ENCODE peak calls at places on chromosomes 12 and 14, in six cellular contexts. One of them, this sample, is unnamed. For H3K4me1, the result is how much of the 10 kb centered on the place peaks cover.

GRCh38 chr12:85975716-85976115 is 101.6 kb downstream of the NTS start:
- DNase-seq in IMR-90: no peak
- DNase-seq in left ventricle myocardium inferior: no peak
- DNase-seq in stomach: no peak
- DNase-seq in GM23248: no peak
- DNase-seq in neural progenitor cell: no peak
- DNase-seq in this sample: no peak

GRCh38 chr14:21063479-21063878 is 5.9 kb downstream of the RNASE8 start:
- DNase-seq in GM23248: peak
- DNase-seq in neural progenitor cell: peak
- DNase-seq in IMR-90: peak
- DNase-seq in stomach: no peak
- DNase-seq in left ventricle myocardium inferior: no peak
- DNase-seq in this sample: no peak

GRCh38 chr12:70784042-70784668 is 136.4 kb downstream of the PTPRR start:
- DNase-seq in neural progenitor cell: no peak
- DNase-seq in IMR-90: no peak
- DNase-seq in GM23248: no peak
- DNase-seq in stomach: no peak
- DNase-seq in left ventricle myocardium inferior: no peak
- DNase-seq in this sample: no peak

GRCh38 chr14:53715390-53715730 is 241.3 kb downstream of the BMP4 start:
- DNase-seq in GM23248: peak
- DNase-seq in left ventricle myocardium inferior: no peak
- DNase-seq in IMR-90: peak
- DNase-seq in neural progenitor cell: no peak
- DNase-seq in stomach: no peak
- DNase-seq in this sample: no peak

GRCh38 chr14:85528882-85529585 is 910 bp upstream of the FLRT2 start:
- DNase-seq in neural progenitor cell: peak
- DNase-seq in IMR-90: peak
- DNase-seq in GM23248: peak
- DNase-seq in left ventricle myocardium inferior: no peak
- DNase-seq in stomach: no peak
- DNase-seq in this sample: no peak

GRCh38 chr12:10025236-10025635 is 5.2 kb upstream of the CLEC9A start:
- DNase-seq in neural progenitor cell: no peak
- DNase-seq in GM23248: no peak
- DNase-seq in left ventricle myocardium inferior: no peak
- DNase-seq in stomach: no peak
- DNase-seq in IMR-90: no peak
- DNase-seq in this sample: no peak

GRCh38 chr12:10143205-10143604 is 13.2 kb upstream of the CLEC7A start:
- DNase-seq in GM23248: peak
- DNase-seq in neural progenitor cell: no peak
- DNase-seq in stomach: no peak
- DNase-seq in left ventricle myocardium inferior: no peak
- DNase-seq in IMR-90: peak
- DNase-seq in this sample: no peak

GRCh38 chr14:89922549-89922907 is 32.0 kb downstream of the EFCAB11 start:
- DNase-seq in IMR-90: no peak
- DNase-seq in neural progenitor cell: no peak
- DNase-seq in left ventricle myocardium inferior: no peak
- DNase-seq in stomach: no peak
- DNase-seq in GM23248: no peak
- DNase-seq in this sample: no peak

GRCh38 chr12:121064116-121064515 is 25.1 kb upstream of the OASL start:
- DNase-seq in GM23248: no peak
- DNase-seq in stomach: no peak
- DNase-seq in left ventricle myocardium inferior: no peak
- DNase-seq in IMR-90: no peak
- DNase-seq in neural progenitor cell: no peak
- DNase-seq in this sample: no peak

GRCh38 chr12:120264086-120264485 is 1.4 kb downstream of the PXN start:
- DNase-seq in left ventricle myocardium inferior: no peak
- DNase-seq in stomach: no peak
- DNase-seq in neural progenitor cell: no peak
- DNase-seq in GM23248: peak
- DNase-seq in IMR-90: no peak
- DNase-seq in this sample: no peak

GRCh38 chr12:28963554-28963953 is 185.5 kb upstream of the FAR2 start:
- DNase-seq in left ventricle myocardium inferior: no peak
- DNase-seq in stomach: no peak
- DNase-seq in GM23248: peak
- DNase-seq in neural progenitor cell: peak
- DNase-seq in IMR-90: peak
- DNase-seq in this sample: no peak

GRCh38 chr14:72682188-72682587 is 211.7 kb downstream of the DPF3 start:
- DNase-seq in neural progenitor cell: no peak
- DNase-seq in GM23248: peak
- DNase-seq in left ventricle myocardium inferior: no peak
- DNase-seq in IMR-90: peak
- DNase-seq in stomach: no peak
- DNase-seq in this sample: no peak

GRCh38 chr12:108720757-108721514 is 10.4 kb downstream of the CORO1C start:
- DNase-seq in neural progenitor cell: no peak
- DNase-seq in stomach: no peak
- DNase-seq in GM23248: peak
- DNase-seq in IMR-90: no peak
- DNase-seq in left ventricle myocardium inferior: no peak
- DNase-seq in this sample: no peak

GRCh38 chr12:18139989-18140596 is 50.1 kb upstream of the RERGL start:
- DNase-seq in neural progenitor cell: peak
- DNase-seq in stomach: no peak
- DNase-seq in GM23248: peak
- DNase-seq in left ventricle myocardium inferior: no peak
- DNase-seq in IMR-90: peak
- DNase-seq in this sample: no peak

GRCh38 chr14:53956427-53957201 is at the start of gene BMP4:
- DNase-seq in stomach: peak
- DNase-seq in left ventricle myocardium inferior: peak
- DNase-seq in neural progenitor cell: peak
- DNase-seq in GM23248: peak
- DNase-seq in IMR-90: peak
- DNase-seq in this sample: no peak

GRCh38 chr12:14403711-14404164 is 38.3 kb downstream of the ATF7IP start:
- DNase-seq in neural progenitor cell: no peak
- DNase-seq in GM23248: peak
- DNase-seq in left ventricle myocardium inferior: no peak
- DNase-seq in IMR-90: peak
- DNase-seq in stomach: no peak
- DNase-seq in this sample: peak

GRCh38 chr12:9604288-9604687 is 3.4 kb downstream of the KLRB1 start:
- DNase-seq in IMR-90: no peak
- DNase-seq in left ventricle myocardium inferior: no peak
- DNase-seq in stomach: no peak
- DNase-seq in neural progenitor cell: no peak
- DNase-seq in GM23248: no peak
- DNase-seq in this sample: no peak

GRCh38 chr14:77098470-77099353 is 654 bp downstream of the CIPC start:
- DNase-seq in GM23248: peak
- DNase-seq in IMR-90: no peak
- DNase-seq in stomach: peak
- DNase-seq in neural progenitor cell: peak
- DNase-seq in left ventricle myocardium inferior: peak
- DNase-seq in this sample: no peak

GRCh38 chr12:130958557-130959140 is 4.9 kb downstream of the ADGRD1 start:
- DNase-seq in left ventricle myocardium inferior: no peak
- DNase-seq in GM23248: no peak
- DNase-seq in IMR-90: no peak
- DNase-seq in stomach: no peak
- DNase-seq in neural progenitor cell: peak
- DNase-seq in this sample: no peak

GRCh38 chr12:121399391-121400331 is at the start of gene RNF34:
- DNase-seq in neural progenitor cell: peak
- DNase-seq in GM23248: peak
- DNase-seq in left ventricle myocardium inferior: peak
- DNase-seq in stomach: peak
- DNase-seq in IMR-90: peak
- DNase-seq in this sample: peak

GRCh38 chr12:51484119-51484518 is 59.5 kb downstream of the SLC4A8 start:
- DNase-seq in stomach: no peak
- DNase-seq in GM23248: no peak
- DNase-seq in IMR-90: no peak
- DNase-seq in left ventricle myocardium inferior: no peak
- DNase-seq in neural progenitor cell: no peak
- DNase-seq in this sample: peak

GRCh38 chr14:30108975-30109700 is 181.5 kb upstream of the PRKD1 start:
- DNase-seq in GM23248: peak
- DNase-seq in stomach: no peak
- DNase-seq in left ventricle myocardium inferior: no peak
- DNase-seq in neural progenitor cell: no peak
- DNase-seq in IMR-90: peak
- DNase-seq in this sample: no peak

GRCh38 chr14:37546621-37547447 is 48.2 kb downstream of the FOXA1 start:
- DNase-seq in GM23248: no peak
- DNase-seq in neural progenitor cell: no peak
- DNase-seq in IMR-90: peak
- DNase-seq in left ventricle myocardium inferior: no peak
- DNase-seq in stomach: no peak
- DNase-seq in this sample: no peak

GRCh38 chr12:57131896-57132744 is 3.8 kb downstream of the LRP1 start:
- DNase-seq in neural progenitor cell: no peak
- DNase-seq in GM23248: peak
- DNase-seq in IMR-90: no peak
- DNase-seq in stomach: no peak
- DNase-seq in left ventricle myocardium inferior: no peak
- DNase-seq in this sample: no peak

GRCh38 chr12:65685514-65685913 is 138.8 kb upstream of the HMGA2 start:
- DNase-seq in GM23248: peak
- DNase-seq in IMR-90: peak
- DNase-seq in left ventricle myocardium inferior: no peak
- DNase-seq in neural progenitor cell: no peak
- DNase-seq in stomach: no peak
- DNase-seq in this sample: no peak

GRCh38 chr12:6222009-6222702 is 22.0 kb downstream of the CD9 start:
- DNase-seq in neural progenitor cell: peak
- DNase-seq in stomach: peak
- DNase-seq in GM23248: no peak
- DNase-seq in IMR-90: no peak
- DNase-seq in left ventricle myocardium inferior: no peak
- DNase-seq in this sample: no peak

DNA sequence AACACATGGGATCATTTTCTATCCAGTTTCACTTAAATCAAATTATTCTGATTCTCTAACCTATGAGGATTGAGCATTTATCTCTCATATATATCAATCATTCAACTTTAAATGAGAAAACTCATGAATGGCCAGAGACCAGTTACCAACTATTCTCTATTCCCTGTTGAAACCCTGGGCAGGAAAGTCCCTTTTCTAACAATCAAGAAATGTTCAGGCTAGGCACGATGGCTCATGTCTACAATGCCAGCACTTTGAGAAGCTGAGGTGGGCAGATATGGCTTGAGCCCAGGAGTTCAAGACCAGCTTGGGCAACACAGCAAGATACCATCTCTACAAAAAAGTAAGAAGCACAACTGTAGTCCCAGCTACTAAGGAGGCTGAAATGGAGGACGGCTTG is 18.0 kb downstream of the FMNL3 start:
- DNase-seq in neural progenitor cell: no peak
- DNase-seq in GM23248: no peak
- DNase-seq in stomach: no peak
- DNase-seq in IMR-90: no peak
- DNase-seq in left ventricle myocardium inferior: no peak
- DNase-seq in this sample: no peak
- H3K4me1 ChIP-seq in neural progenitor cell: under half
- H3K4me1 ChIP-seq in GM23248: under half
- H3K4me1 ChIP-seq in stomach: under half
- H3K4me1 ChIP-seq in IMR-90: under half
- H3K4me1 ChIP-seq in left ventricle myocardium inferior: half or more
- H3K4me1 ChIP-seq in this sample: under half

GRCh38 chr12:24901975-24902461 is 46.9 kb downstream of the BCAT1 start:
- DNase-seq in left ventricle myocardium inferior: no peak
- DNase-seq in GM23248: no peak
- DNase-seq in neural progenitor cell: peak
- DNase-seq in IMR-90: no peak
- DNase-seq in stomach: no peak
- DNase-seq in this sample: no peak

GRCh38 chr12:24902521-24903304 is 46.2 kb downstream of the BCAT1 start:
- DNase-seq in GM23248: peak
- DNase-seq in stomach: no peak
- DNase-seq in IMR-90: no peak
- DNase-seq in neural progenitor cell: peak
- DNase-seq in left ventricle myocardium inferior: peak
- DNase-seq in this sample: peak

GRCh38 chr12:24898606-24899005 is 50.3 kb downstream of the BCAT1 start:
- DNase-seq in stomach: no peak
- DNase-seq in IMR-90: no peak
- DNase-seq in neural progenitor cell: no peak
- DNase-seq in GM23248: peak
- DNase-seq in left ventricle myocardium inferior: no peak
- DNase-seq in this sample: no peak

GRCh38 chr12:24898185-24898584 is 50.7 kb downstream of the BCAT1 start:
- DNase-seq in left ventricle myocardium inferior: no peak
- DNase-seq in IMR-90: no peak
- DNase-seq in neural progenitor cell: no peak
- DNase-seq in GM23248: peak
- DNase-seq in stomach: no peak
- DNase-seq in this sample: no peak

GRCh38 chr12:24899503-24900098 is 49.3 kb downstream of the BCAT1 start:
- DNase-seq in stomach: no peak
- DNase-seq in GM23248: no peak
- DNase-seq in IMR-90: no peak
- DNase-seq in neural progenitor cell: no peak
- DNase-seq in left ventricle myocardium inferior: no peak
- DNase-seq in this sample: no peak
- H3K4me1 ChIP-seq in stomach: under half
- H3K4me1 ChIP-seq in GM23248: half or more
- H3K4me1 ChIP-seq in IMR-90: under half
- H3K4me1 ChIP-seq in neural progenitor cell: under half
- H3K4me1 ChIP-seq in left ventricle myocardium inferior: under half
- H3K4me1 ChIP-seq in this sample: under half

DNA sequence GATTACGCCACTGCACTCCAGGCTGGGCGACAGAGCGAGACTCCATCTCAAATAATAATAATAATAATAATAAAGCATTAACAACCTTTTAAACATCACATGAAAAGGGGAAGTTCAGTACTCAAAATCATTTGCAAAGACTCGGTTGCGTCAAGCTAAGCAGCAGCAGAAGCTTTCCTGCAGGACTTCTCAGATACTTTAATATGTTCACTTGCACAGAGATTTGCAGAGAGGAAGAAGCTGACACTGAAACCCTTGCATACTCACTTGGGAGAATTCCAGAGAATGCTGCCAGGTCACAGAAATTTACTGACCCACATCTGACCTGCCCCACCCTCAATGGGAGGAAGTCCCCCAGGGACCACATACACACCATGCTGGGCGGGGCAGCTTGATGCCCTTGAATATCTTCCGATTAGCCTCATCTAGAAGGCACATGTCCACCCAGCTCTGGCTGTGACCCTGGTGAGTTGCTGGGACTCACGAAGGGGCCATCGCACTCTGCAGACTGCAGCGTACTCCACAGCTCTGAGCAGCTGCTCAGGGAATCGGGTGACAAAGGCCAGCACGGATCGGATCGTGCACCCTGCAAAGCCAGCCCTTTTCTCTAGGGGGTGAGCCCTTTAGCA is 83.3 kb downstream of the ITPK1 start:
- DNase-seq in stomach: no peak
- DNase-seq in IMR-90: no peak
- DNase-seq in neural progenitor cell: peak
- DNase-seq in GM23248: peak
- DNase-seq in left ventricle myocardium inferior: no peak
- DNase-seq in this sample: no peak
- H3K4me1 ChIP-seq in stomach: half or more
- H3K4me1 ChIP-seq in IMR-90: under half
- H3K4me1 ChIP-seq in neural progenitor cell: half or more
- H3K4me1 ChIP-seq in GM23248: under half
- H3K4me1 ChIP-seq in left ventricle myocardium inferior: half or more
- H3K4me1 ChIP-seq in this sample: under half

GRCh38 chr14:39099748-39100147 is 3.3 kb downstream of the SEC23A start:
- DNase-seq in neural progenitor cell: no peak
- DNase-seq in stomach: no peak
- DNase-seq in GM23248: no peak
- DNase-seq in left ventricle myocardium inferior: no peak
- DNase-seq in IMR-90: no peak
- DNase-seq in this sample: no peak
- H3K4me1 ChIP-seq in neural progenitor cell: under half
- H3K4me1 ChIP-seq in stomach: half or more
- H3K4me1 ChIP-seq in GM23248: half or more
- H3K4me1 ChIP-seq in left ventricle myocardium inferior: half or more
- H3K4me1 ChIP-seq in IMR-90: under half
- H3K4me1 ChIP-seq in this sample: under half

This sample was measured in naive thymus-derived CD4-positive, alpha-beta T cell.